ENCODE peak calls at places on chromosome 21, in four cellular contexts. One of them, this sample, is unnamed.

GRCh38 chr21:29586696-29587095 is 288.0 kb downstream of the BACH1 start:
- DNase-seq in dorsolateral prefrontal cortex: no peak
- DNase-seq in fibroblast of the aortic adventitia: no peak
- DNase-seq in globus pallidus: no peak
- DNase-seq in this sample: no peak

GRCh38 chr21:41112740-41113692 is 54.9 kb upstream of the BACE2 start:
- DNase-seq in globus pallidus: peak; percentile 14
- DNase-seq in dorsolateral prefrontal cortex: no peak
- DNase-seq in fibroblast of the aortic adventitia: peak; percentile 70
- DNase-seq in this sample: no peak

GRCh38 chr21:18369115-18369514 is 34.5 kb downstream of the TMPRSS15 start:
- DNase-seq in fibroblast of the aortic adventitia: peak; percentile 4
- DNase-seq in dorsolateral prefrontal cortex: no peak
- DNase-seq in globus pallidus: peak; percentile 40
- DNase-seq in this sample: peak; percentile 14

GRCh38 chr21:42145569-42146250 is 73.2 kb upstream of the ABCG1 start:
- DNase-seq in fibroblast of the aortic adventitia: peak; percentile 69
- DNase-seq in globus pallidus: peak; percentile 70
- DNase-seq in dorsolateral prefrontal cortex: peak; percentile 53
- DNase-seq in this sample: peak; percentile 41

GRCh38 chr21:35291034-35291433 is 241.9 kb upstream of the RUNX1 start:
- DNase-seq in fibroblast of the aortic adventitia: no peak
- DNase-seq in dorsolateral prefrontal cortex: no peak
- DNase-seq in globus pallidus: no peak
- DNase-seq in this sample: no peak

GRCh38 chr21:17463441-17463840 is 49.4 kb upstream of the CXADR start:
- DNase-seq in fibroblast of the aortic adventitia: peak; percentile 94
- DNase-seq in dorsolateral prefrontal cortex: peak; percentile 55
- DNase-seq in globus pallidus: no peak
- DNase-seq in this sample: no peak

GRCh38 chr21:42315296-42315891 is at the start of gene TFF3:
- DNase-seq in dorsolateral prefrontal cortex: no peak
- DNase-seq in globus pallidus: no peak
- DNase-seq in fibroblast of the aortic adventitia: no peak
- DNase-seq in this sample: no peak

GRCh38 chr21:41885341-41886024 is 6.3 kb upstream of the PRDM15 start:
- DNase-seq in globus pallidus: no peak
- DNase-seq in fibroblast of the aortic adventitia: no peak
- DNase-seq in dorsolateral prefrontal cortex: no peak
- DNase-seq in this sample: no peak

GRCh38 chr21:38660333-38661295 is 145.1 kb upstream of the ETS2 start:
- DNase-seq in fibroblast of the aortic adventitia: no peak
- DNase-seq in globus pallidus: no peak
- DNase-seq in dorsolateral prefrontal cortex: no peak
- DNase-seq in this sample: no peak

GRCh38 chr21:35933466-35933865 is 126.9 kb downstream of the SETD4 start:
- DNase-seq in fibroblast of the aortic adventitia: peak; percentile 89
- DNase-seq in globus pallidus: peak; percentile 38
- DNase-seq in dorsolateral prefrontal cortex: no peak
- DNase-seq in this sample: no peak

GRCh38 chr21:38645282-38645681 is 147.0 kb upstream of the ERG start:
- DNase-seq in fibroblast of the aortic adventitia: peak; percentile 65
- DNase-seq in globus pallidus: no peak
- DNase-seq in dorsolateral prefrontal cortex: no peak
- DNase-seq in this sample: no peak

GRCh38 chr21:25560151-25560783 is 47.0 kb downstream of the MRPL39 start:
- DNase-seq in globus pallidus: no peak
- DNase-seq in dorsolateral prefrontal cortex: no peak
- DNase-seq in fibroblast of the aortic adventitia: no peak
- DNase-seq in this sample: no peak

GRCh38 chr21:15066231-15066577 is 1.4 kb upstream of the NRIP1 start:
- DNase-seq in fibroblast of the aortic adventitia: peak; percentile 60
- DNase-seq in globus pallidus: no peak
- DNase-seq in dorsolateral prefrontal cortex: no peak
- DNase-seq in this sample: no peak

GRCh38 chr21:36425286-36425685 is 40.1 kb downstream of the CHAF1B start:
- DNase-seq in fibroblast of the aortic adventitia: peak; percentile 49
- DNase-seq in dorsolateral prefrontal cortex: no peak
- DNase-seq in globus pallidus: no peak
- DNase-seq in this sample: no peak

GRCh38 chr21:15063081-15063820 is 1.5 kb downstream of the NRIP1 start:
- DNase-seq in dorsolateral prefrontal cortex: no peak
- DNase-seq in globus pallidus: peak; percentile 14
- DNase-seq in fibroblast of the aortic adventitia: peak; percentile 36
- DNase-seq in this sample: no peak

GRCh38 chr21:36164427-36164784 is 7.8 kb downstream of the DOP1B start:
- DNase-seq in globus pallidus: no peak
- DNase-seq in fibroblast of the aortic adventitia: no peak
- DNase-seq in dorsolateral prefrontal cortex: no peak
- DNase-seq in this sample: no peak

GRCh38 chr21:37712204-37712934 is 203.9 kb downstream of the KCNJ6 start:
- DNase-seq in globus pallidus: peak; percentile 24
- DNase-seq in fibroblast of the aortic adventitia: peak; percentile 77
- DNase-seq in dorsolateral prefrontal cortex: no peak
- DNase-seq in this sample: peak; percentile 47

GRCh38 chr21:45253180-45253579 is 34.5 kb downstream of the POFUT2 start:
- DNase-seq in fibroblast of the aortic adventitia: peak; percentile 18
- DNase-seq in dorsolateral prefrontal cortex: no peak
- DNase-seq in globus pallidus: no peak
- DNase-seq in this sample: no peak

GRCh38 chr21:29193907-29194306 is 63.5 kb downstream of the MAP3K7CL start:
- DNase-seq in fibroblast of the aortic adventitia: no peak
- DNase-seq in dorsolateral prefrontal cortex: no peak
- DNase-seq in globus pallidus: peak; percentile 18
- DNase-seq in this sample: no peak

This sample was measured in DMS 273 treated with DMSO at 0.1 percent for 48 hours.